ENCODE peak calls at places on chromosomes 3 and 15, in ten cellular contexts. One of them, this sample, is unnamed. For H3K36me3, the result is how much of the 10 kb centered on the place peaks cover.

GRCh38 chr15:44654858-44655257 is 8.6 kb downstream of the SPG11 start:
- DNase-seq in thoracic aorta: no peak
- DNase-seq in prostate gland: no peak
- DNase-seq in Panc1: no peak
- DNase-seq in ascending aorta: no peak
- DNase-seq in IMR-90: peak
- DNase-seq in transverse colon: no peak
- DNase-seq in colonic mucosa: no peak
- DNase-seq in PC-9: no peak
- DNase-seq in RWPE2: no peak
- DNase-seq in this sample: no peak

GRCh38 chr3:148714521-148714920 is 16.8 kb downstream of the AGTR1 start:
- DNase-seq in thoracic aorta: no peak
- DNase-seq in prostate gland: no peak
- DNase-seq in Panc1: no peak
- DNase-seq in ascending aorta: no peak
- DNase-seq in IMR-90: peak
- DNase-seq in transverse colon: no peak
- DNase-seq in colonic mucosa: no peak
- DNase-seq in PC-9: no peak
- DNase-seq in RWPE2: no peak
- DNase-seq in this sample: no peak

GRCh38 chr3:160169139-160169830 is 55.9 kb upstream of the C3orf80 start:
- DNase-seq in thoracic aorta: no peak
- DNase-seq in prostate gland: no peak
- DNase-seq in Panc1: no peak
- DNase-seq in ascending aorta: no peak
- DNase-seq in IMR-90: peak
- DNase-seq in transverse colon: no peak
- DNase-seq in colonic mucosa: no peak
- DNase-seq in PC-9: no peak
- DNase-seq in RWPE2: no peak
- DNase-seq in this sample: peak

GRCh38 chr15:80494311-80494710 is 90.1 kb downstream of the ARNT2 start:
- DNase-seq in thoracic aorta: no peak
- DNase-seq in prostate gland: no peak
- DNase-seq in Panc1: no peak
- DNase-seq in ascending aorta: no peak
- DNase-seq in IMR-90: peak
- DNase-seq in transverse colon: no peak
- DNase-seq in colonic mucosa: no peak
- DNase-seq in PC-9: no peak
- DNase-seq in RWPE2: no peak
- DNase-seq in this sample: peak

GRCh38 chr3:194736277-194736895 is 50.7 kb downstream of the FAM43A start:
- DNase-seq in thoracic aorta: no peak
- DNase-seq in prostate gland: no peak
- DNase-seq in Panc1: no peak
- DNase-seq in ascending aorta: no peak
- DNase-seq in IMR-90: no peak
- DNase-seq in transverse colon: no peak
- DNase-seq in colonic mucosa: no peak
- DNase-seq in PC-9: no peak
- DNase-seq in RWPE2: no peak
- DNase-seq in this sample: no peak

GRCh38 chr3:32643816-32644215 is 41.2 kb upstream of the CNOT10 start:
- DNase-seq in thoracic aorta: no peak
- DNase-seq in prostate gland: no peak
- DNase-seq in Panc1: no peak
- DNase-seq in ascending aorta: no peak
- DNase-seq in IMR-90: no peak
- DNase-seq in transverse colon: no peak
- DNase-seq in colonic mucosa: no peak
- DNase-seq in PC-9: no peak
- DNase-seq in RWPE2: no peak
- DNase-seq in this sample: no peak

GRCh38 chr3:139561959-139562676 is 22.6 kb upstream of the RBP1 start:
- DNase-seq in thoracic aorta: no peak
- DNase-seq in prostate gland: no peak
- DNase-seq in Panc1: peak
- DNase-seq in ascending aorta: no peak
- DNase-seq in IMR-90: peak
- DNase-seq in transverse colon: peak
- DNase-seq in colonic mucosa: peak
- DNase-seq in PC-9: peak
- DNase-seq in RWPE2: no peak
- DNase-seq in this sample: no peak

GRCh38 chr15:94075349-94075748 is 156.0 kb upstream of the MCTP2 start:
- DNase-seq in thoracic aorta: no peak
- DNase-seq in prostate gland: no peak
- DNase-seq in Panc1: no peak
- DNase-seq in ascending aorta: peak
- DNase-seq in IMR-90: peak
- DNase-seq in transverse colon: peak
- DNase-seq in colonic mucosa: peak
- DNase-seq in PC-9: no peak
- DNase-seq in RWPE2: no peak
- DNase-seq in this sample: no peak

GRCh38 chr3:188557230-188557629 is 403.3 kb downstream of the LPP start:
- DNase-seq in thoracic aorta: no peak
- DNase-seq in prostate gland: no peak
- DNase-seq in Panc1: no peak
- DNase-seq in ascending aorta: no peak
- DNase-seq in IMR-90: no peak
- DNase-seq in transverse colon: no peak
- DNase-seq in colonic mucosa: no peak
- DNase-seq in PC-9: no peak
- DNase-seq in RWPE2: no peak
- DNase-seq in this sample: no peak

GRCh38 chr15:65930134-65930533 is 60.8 kb downstream of the RAB11A start:
- DNase-seq in thoracic aorta: no peak
- DNase-seq in prostate gland: no peak
- DNase-seq in Panc1: no peak
- DNase-seq in ascending aorta: no peak
- DNase-seq in IMR-90: no peak
- DNase-seq in transverse colon: no peak
- DNase-seq in colonic mucosa: no peak
- DNase-seq in PC-9: no peak
- DNase-seq in RWPE2: no peak
- DNase-seq in this sample: no peak

GRCh38 chr3:26621176-26621575 is 1.4 kb upstream of the LRRC3B start:
- DNase-seq in thoracic aorta: no peak
- DNase-seq in prostate gland: no peak
- DNase-seq in Panc1: no peak
- DNase-seq in ascending aorta: no peak
- DNase-seq in IMR-90: no peak
- DNase-seq in transverse colon: no peak
- DNase-seq in colonic mucosa: no peak
- DNase-seq in PC-9: no peak
- DNase-seq in RWPE2: no peak
- DNase-seq in this sample: no peak

GRCh38 chr15:100721758-100722550 is 119.6 kb downstream of the ASB7 start:
- DNase-seq in thoracic aorta: peak
- DNase-seq in prostate gland: peak
- DNase-seq in Panc1: peak
- DNase-seq in ascending aorta: peak
- DNase-seq in IMR-90: peak
- DNase-seq in transverse colon: peak
- DNase-seq in colonic mucosa: peak
- DNase-seq in PC-9: peak
- DNase-seq in RWPE2: peak
- DNase-seq in this sample: peak

GRCh38 chr15:70258369-70259029 is 160.8 kb upstream of the TLE3 start:
- DNase-seq in thoracic aorta: no peak
- DNase-seq in prostate gland: no peak
- DNase-seq in Panc1: no peak
- DNase-seq in ascending aorta: no peak
- DNase-seq in IMR-90: no peak
- DNase-seq in transverse colon: peak
- DNase-seq in colonic mucosa: peak
- DNase-seq in PC-9: no peak
- DNase-seq in RWPE2: no peak
- DNase-seq in this sample: no peak

GRCh38 chr15:72474466-72474911 is 359 bp downstream of the ARIH1 start:
- DNase-seq in thoracic aorta: no peak
- DNase-seq in prostate gland: no peak
- DNase-seq in Panc1: no peak
- DNase-seq in ascending aorta: peak
- DNase-seq in IMR-90: no peak
- DNase-seq in transverse colon: no peak
- DNase-seq in colonic mucosa: no peak
- DNase-seq in PC-9: no peak
- DNase-seq in RWPE2: peak
- DNase-seq in this sample: no peak

GRCh38 chr3:41846850-41847249 is 115.1 kb downstream of the ULK4 start:
- DNase-seq in thoracic aorta: no peak
- DNase-seq in prostate gland: no peak
- DNase-seq in Panc1: no peak
- DNase-seq in ascending aorta: no peak
- DNase-seq in IMR-90: no peak
- DNase-seq in transverse colon: no peak
- DNase-seq in colonic mucosa: no peak
- DNase-seq in PC-9: no peak
- DNase-seq in RWPE2: no peak
- DNase-seq in this sample: no peak
- H3K4me3 ChIP-seq in thoracic aorta: no peak
- H3K4me3 ChIP-seq in prostate gland: no peak
- H3K4me3 ChIP-seq in Panc1: no peak
- H3K4me3 ChIP-seq in ascending aorta: no peak
- H3K4me3 ChIP-seq in IMR-90: no peak
- H3K4me3 ChIP-seq in transverse colon: no peak
- H3K4me3 ChIP-seq in colonic mucosa: no peak
- H3K4me3 ChIP-seq in PC-9: no peak
- H3K4me3 ChIP-seq in RWPE2: no peak
- H3K4me3 ChIP-seq in this sample: no peak

GRCh38 chr3:169923831-169924230 is 12.5 kb downstream of the SAMD7 start:
- DNase-seq in thoracic aorta: no peak
- DNase-seq in prostate gland: no peak
- DNase-seq in Panc1: no peak
- DNase-seq in ascending aorta: no peak
- DNase-seq in IMR-90: no peak
- DNase-seq in transverse colon: no peak
- DNase-seq in colonic mucosa: no peak
- DNase-seq in PC-9: no peak
- DNase-seq in RWPE2: no peak
- DNase-seq in this sample: no peak
- H3K36me3 ChIP-seq in thoracic aorta: under half
- H3K36me3 ChIP-seq in prostate gland: under half
- H3K36me3 ChIP-seq in Panc1: under half
- H3K36me3 ChIP-seq in ascending aorta: under half
- H3K36me3 ChIP-seq in IMR-90: under half
- H3K36me3 ChIP-seq in transverse colon: under half
- H3K36me3 ChIP-seq in colonic mucosa: under half
- H3K36me3 ChIP-seq in PC-9: under half
- H3K36me3 ChIP-seq in RWPE2: under half
- H3K36me3 ChIP-seq in this sample: under half

GRCh38 chr3:197926418-197926817 is 23.6 kb upstream of the RPL35A start:
- DNase-seq in thoracic aorta: no peak
- DNase-seq in prostate gland: no peak
- DNase-seq in Panc1: no peak
- DNase-seq in ascending aorta: no peak
- DNase-seq in IMR-90: no peak
- DNase-seq in transverse colon: no peak
- DNase-seq in colonic mucosa: no peak
- DNase-seq in PC-9: no peak
- DNase-seq in RWPE2: no peak
- DNase-seq in this sample: no peak
- TF ChIP-seq CTCF in thoracic aorta: no peak
- TF ChIP-seq CTCF in prostate gland: no peak
- TF ChIP-seq CTCF in Panc1: no peak
- TF ChIP-seq CTCF in ascending aorta: no peak
- TF ChIP-seq CTCF in IMR-90: no peak
- TF ChIP-seq CTCF in transverse colon: no peak
- TF ChIP-seq CTCF in colonic mucosa: no peak
- TF ChIP-seq CTCF in PC-9: peak
- TF ChIP-seq CTCF in RWPE2: no peak
- TF ChIP-seq CTCF in this sample: peak

GRCh38 chr3:5245927-5246326 is 58.4 kb downstream of the EDEM1 start:
- DNase-seq in thoracic aorta: no peak
- DNase-seq in prostate gland: no peak
- DNase-seq in Panc1: no peak
- DNase-seq in ascending aorta: no peak
- DNase-seq in IMR-90: no peak
- DNase-seq in transverse colon: no peak
- DNase-seq in colonic mucosa: no peak
- DNase-seq in PC-9: no peak
- DNase-seq in RWPE2: no peak
- DNase-seq in this sample: no peak

GRCh38 chr3:5251196-5251583 is 63.7 kb downstream of the EDEM1 start:
- DNase-seq in thoracic aorta: no peak
- DNase-seq in prostate gland: no peak
- DNase-seq in Panc1: no peak
- DNase-seq in ascending aorta: no peak
- DNase-seq in IMR-90: no peak
- DNase-seq in transverse colon: no peak
- DNase-seq in colonic mucosa: peak
- DNase-seq in PC-9: no peak
- DNase-seq in RWPE2: no peak
- DNase-seq in this sample: no peak

GRCh38 chr3:5252111-5252510 is 64.6 kb downstream of the EDEM1 start:
- DNase-seq in thoracic aorta: no peak
- DNase-seq in prostate gland: no peak
- DNase-seq in Panc1: no peak
- DNase-seq in ascending aorta: no peak
- DNase-seq in IMR-90: no peak
- DNase-seq in transverse colon: no peak
- DNase-seq in colonic mucosa: no peak
- DNase-seq in PC-9: no peak
- DNase-seq in RWPE2: no peak
- DNase-seq in this sample: no peak

GRCh38 chr3:5254281-5255048 is 67.0 kb downstream of the EDEM1 start:
- DNase-seq in thoracic aorta: no peak
- DNase-seq in prostate gland: no peak
- DNase-seq in Panc1: no peak
- DNase-seq in ascending aorta: no peak
- DNase-seq in IMR-90: no peak
- DNase-seq in transverse colon: no peak
- DNase-seq in colonic mucosa: no peak
- DNase-seq in PC-9: no peak
- DNase-seq in RWPE2: no peak
- DNase-seq in this sample: peak

DNA sequence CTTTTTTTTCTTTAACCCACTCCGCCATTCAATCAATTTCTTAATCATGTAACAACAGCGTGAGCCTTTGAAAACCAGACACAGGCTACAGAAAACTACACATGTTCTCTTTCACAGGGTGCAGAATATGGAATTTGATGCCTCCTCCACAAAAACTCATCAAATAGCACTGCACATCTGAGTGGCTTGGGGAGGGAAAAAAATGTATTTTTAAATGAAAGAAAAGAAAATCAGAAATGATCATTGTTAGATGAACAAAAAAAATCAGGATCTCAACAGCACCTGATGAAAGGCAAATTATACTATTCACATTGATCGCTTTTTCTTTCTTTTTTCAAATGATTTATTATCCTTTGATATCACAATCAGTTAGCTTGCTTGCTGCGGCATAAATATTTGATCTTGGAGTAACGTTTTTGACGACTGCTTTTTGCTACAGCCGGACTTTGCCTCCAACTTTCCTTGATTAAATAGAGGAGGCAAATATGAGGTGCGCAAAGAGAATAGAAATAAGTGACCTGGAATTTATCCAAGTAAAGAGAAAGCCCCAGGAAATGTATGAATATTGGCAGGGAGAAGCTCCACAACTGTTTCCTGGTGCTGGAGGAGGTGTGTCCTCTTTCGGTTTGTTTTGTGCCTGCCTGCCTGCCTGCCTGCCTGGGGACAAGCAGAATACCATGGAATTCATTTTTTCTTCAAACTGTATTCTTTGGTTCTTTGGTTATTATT is 63.1 kb downstream of the EDEM1 start:
- DNase-seq in thoracic aorta: no peak
- DNase-seq in prostate gland: no peak
- DNase-seq in Panc1: no peak
- DNase-seq in ascending aorta: no peak
- DNase-seq in IMR-90: no peak
- DNase-seq in transverse colon: peak
- DNase-seq in colonic mucosa: peak
- DNase-seq in PC-9: no peak
- DNase-seq in RWPE2: no peak
- DNase-seq in this sample: no peak
- H3K4me3 ChIP-seq in thoracic aorta: peak
- H3K4me3 ChIP-seq in prostate gland: peak
- H3K4me3 ChIP-seq in Panc1: no peak
- H3K4me3 ChIP-seq in ascending aorta: no peak
- H3K4me3 ChIP-seq in IMR-90: peak
- H3K4me3 ChIP-seq in transverse colon: no peak
- H3K4me3 ChIP-seq in colonic mucosa: peak
- H3K4me3 ChIP-seq in PC-9: no peak
- H3K4me3 ChIP-seq in RWPE2: peak
- H3K4me3 ChIP-seq in this sample: no peak

This sample was measured in kidney epithelial cell.